ENCODE peak calls at places on chromosomes 11 and 22, in four cellular contexts. K, X, C and G are unnamed samples.

GRCh38 chr22:17366830-17367229 is 2.4 kb upstream of the CECR2 start:
- DNase-seq in K (peak), X (peak), C (no peak), G (no peak)

GRCh38 chr11:134207538-134208239 is 16.1 kb downstream of the NCAPD3 start:
- DNase-seq in K (peak), X (peak), C (no peak), G (no peak)

GRCh38 chr11:60786811-60787567 is 1.9 kb downstream of the MS4A10 start:
- DNase-seq in X (no peak), C (no peak), K (no peak), G (peak)

GRCh38 chr22:17786435-17787158 is 12.3 kb upstream of the BID start:
- DNase-seq in X (peak), K (peak), C (no peak), G (no peak)

GRCh38 chr22:50599816-50600454 is 658 bp upstream of the MAPK8IP2 start:
- DNase-seq in X (peak), K (peak), C (no peak), G (no peak)

GRCh38 chr22:49979587-49980264 is 19.2 kb downstream of the PIM3 start:
- DNase-seq in C (no peak), X (peak), K (peak), G (no peak)

GRCh38 chr11:47768090-47768620 is 1.0 kb upstream of the FNBP4 start:
- DNase-seq in K (peak), X (no peak), C (no peak), G (peak)

GRCh38 chr22:35938226-35938625 is 90.4 kb downstream of the RBFOX2 start:
- DNase-seq in K (no peak), C (no peak), X (no peak), G (no peak)

GRCh38 chr11:104327864-104328513 is 164.0 kb upstream of the PDGFD start:
- DNase-seq in C (no peak), K (no peak), X (no peak), G (peak)

GRCh38 chr11:2788751-2789140 is 89.0 kb upstream of the KCNQ1OT1 start:
- DNase-seq in K (no peak), C (no peak), X (no peak), G (no peak)

GRCh38 chr11:74024630-74025029 is 15.7 kb upstream of the UCP3 start:
- DNase-seq in K (no peak), X (no peak), C (no peak), G (peak)

GRCh38 chr22:42069801-42070516 is 653 bp downstream of the NAGA start:
- DNase-seq in X (peak), C (no peak), K (no peak), G (no peak)

GRCh38 chr22:37109242-37109917 is at the start of gene TMPRSS6:
- DNase-seq in X (no peak), K (no peak), C (no peak), G (no peak)

GRCh38 chr11:121659811-121660210 is 207.0 kb upstream of the SORL1-AS1 start:
- DNase-seq in C (no peak), K (no peak), X (no peak), G (no peak)

GRCh38 chr11:69253028-69253427 is 40.9 kb upstream of the MYEOV start:
- DNase-seq in X (no peak), C (no peak), K (peak), G (peak)

GRCh38 chr11:131913267-131913666 is 542.9 kb downstream of the NTM start:
- DNase-seq in K (no peak), C (no peak), X (no peak), G (peak)

GRCh38 chr11:92703431-92703830 is 266.0 kb upstream of the MTNR1B start:
- DNase-seq in K (no peak), X (no peak), C (no peak), G (peak)

GRCh38 chr11:27571151-27571840 is 64.7 kb upstream of the LIN7C start:
- DNase-seq in C (no peak), K (peak), X (no peak), G (peak)

GRCh38 chr22:45526263-45526662 is 23.6 kb downstream of the FBLN1 start:
- DNase-seq in K (no peak), C (no peak), X (no peak), G (no peak)

GRCh38 chr11:46366661-46367161 is 14.8 kb upstream of the MDK start:
- DNase-seq in C (no peak), K (no peak), X (no peak), G (no peak)

GRCh38 chr11:103091441-103091809 is 535 bp downstream of the DCUN1D5 start:
- DNase-seq in C (no peak), K (peak), X (peak), G (peak)

GRCh38 chr11:10727259-10727851 is 23.7 kb upstream of the CTR9 start:
- DNase-seq in K (no peak), X (no peak), C (no peak), G (peak)

GRCh38 chr11:10722307-10722706 is 28.7 kb upstream of the CTR9 start:
- DNase-seq in X (no peak), K (no peak), C (no peak), G (no peak)

GRCh38 chr11:10728154-10728553 is 22.9 kb upstream of the CTR9 start:
- DNase-seq in K (peak), C (no peak), X (no peak), G (no peak)

GRCh38 chr11:10725907-10726253 is 25.2 kb upstream of the CTR9 start:
- DNase-seq in X (no peak), K (no peak), C (no peak), G (no peak)

DNA sequence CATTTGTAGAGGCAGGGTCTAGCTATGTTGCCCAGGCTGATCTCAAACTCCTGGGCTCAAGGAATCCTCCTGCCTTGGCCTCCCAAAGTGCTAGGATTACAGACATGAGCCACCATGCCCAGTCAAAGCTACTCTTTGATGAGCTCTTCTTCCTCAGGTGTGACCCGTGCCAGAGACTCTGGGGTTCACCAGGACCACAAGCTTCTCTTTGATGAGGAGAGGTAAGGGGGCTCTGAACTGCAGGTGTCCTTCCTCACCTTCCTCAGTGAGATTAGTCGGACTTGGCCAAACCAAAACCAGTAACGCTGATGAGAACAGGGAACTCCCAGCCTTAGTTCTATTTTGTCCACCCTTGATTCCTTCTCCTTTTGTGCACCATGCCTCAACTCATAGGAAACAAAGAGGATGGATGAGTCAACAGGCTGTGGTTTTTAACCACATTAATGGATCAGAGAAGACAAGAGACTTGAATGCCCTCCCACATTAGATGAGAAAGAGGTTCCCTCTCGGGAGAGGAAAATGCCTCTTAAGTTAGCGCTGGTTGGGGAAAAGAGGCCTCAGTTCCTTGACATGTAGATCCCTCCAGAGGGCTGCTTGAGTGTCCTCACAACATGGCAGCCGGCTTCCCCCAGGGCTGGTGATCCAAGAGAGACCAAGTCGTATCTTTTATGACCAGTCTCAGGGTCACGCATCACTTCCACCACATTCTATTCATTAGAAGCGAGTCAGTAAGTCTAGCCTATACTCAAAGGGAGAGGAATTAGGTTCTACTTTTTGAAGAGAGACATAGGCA is 25.7 kb upstream of the CTR9 start:
- DNase-seq in C (no peak), X (no peak), K (no peak), G (peak)
- H4K8ac ChIP-seq in C (no peak), X (no peak), K (no peak), G (peak)

GRCh38 chr22:29956680-29957079 is 73.7 kb downstream of the MTMR3 start:
- DNase-seq in K (no peak), C (no peak), X (no peak), G (peak)

GRCh38 chr22:29949872-29950271 is 66.9 kb downstream of the MTMR3 start:
- DNase-seq in K (no peak), X (no peak), C (no peak), G (no peak)

GRCh38 chr22:29958170-29958569 is 75.2 kb downstream of the MTMR3 start:
- DNase-seq in K (no peak), C (no peak), X (no peak), G (no peak)

GRCh38 chr22:29951675-29952413 is 68.9 kb downstream of the MTMR3 start:
- DNase-seq in C (no peak), X (no peak), K (no peak), G (no peak)

GRCh38 chr22:29954203-29954855 is 71.4 kb downstream of the MTMR3 start:
- DNase-seq in K (no peak), C (no peak), X (no peak), G (no peak)
- H3K56ac ChIP-seq in K (no peak), C (no peak), X (no peak), G (no peak)

DNA sequence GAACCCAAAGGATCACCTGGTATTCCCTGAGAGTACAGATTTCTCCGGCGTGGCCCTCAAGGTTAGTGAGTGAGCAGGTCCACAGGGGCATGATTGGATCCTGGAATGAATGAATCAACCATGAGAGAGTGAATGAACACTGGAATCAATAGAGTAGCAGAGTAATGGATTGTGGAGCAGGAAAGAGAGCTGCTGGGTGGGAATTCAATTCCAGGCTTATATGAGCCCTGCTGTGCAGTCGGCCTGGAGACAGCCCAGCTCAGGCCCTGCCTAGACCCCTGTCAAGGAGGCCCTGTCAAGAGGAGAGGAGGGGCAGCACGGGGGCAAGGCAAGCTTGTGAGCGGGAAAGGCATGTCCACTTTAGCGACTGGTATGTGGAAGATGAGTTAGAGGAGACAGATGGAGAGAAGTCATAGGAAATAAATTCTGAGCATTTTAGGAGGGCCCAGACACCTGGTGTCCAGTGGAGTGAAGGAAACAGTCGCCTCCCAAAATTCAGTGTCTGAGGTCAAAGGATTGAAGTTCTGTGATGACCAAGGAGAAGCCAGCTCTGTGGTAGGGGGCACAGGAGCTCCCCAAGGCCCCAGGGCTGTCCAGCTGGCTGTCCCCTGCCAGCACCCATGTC is 1.2 kb upstream of the FOLR1 start:
- DNase-seq in K (no peak), C (no peak), X (no peak), G (no peak)
- H4K8ac ChIP-seq in K (no peak), C (no peak), X (no peak), G (no peak)

GRCh38 chr11:130188047-130188446 is 28.5 kb downstream of the ST14 start:
- DNase-seq in C (no peak), X (no peak), K (no peak), G (no peak)

GRCh38 chr11:130189492-130190210 is 30.1 kb downstream of the ST14 start:
- DNase-seq in C (no peak), K (no peak), X (peak), G (no peak)

GRCh38 chr11:130190371-130190881 is 30.8 kb downstream of the ST14 start:
- DNase-seq in K (no peak), X (no peak), C (no peak), G (no peak)

GRCh38 chr11:130187096-130187495 is 27.5 kb downstream of the ST14 start:
- DNase-seq in K (no peak), C (no peak), X (no peak), G (no peak)

DNA sequence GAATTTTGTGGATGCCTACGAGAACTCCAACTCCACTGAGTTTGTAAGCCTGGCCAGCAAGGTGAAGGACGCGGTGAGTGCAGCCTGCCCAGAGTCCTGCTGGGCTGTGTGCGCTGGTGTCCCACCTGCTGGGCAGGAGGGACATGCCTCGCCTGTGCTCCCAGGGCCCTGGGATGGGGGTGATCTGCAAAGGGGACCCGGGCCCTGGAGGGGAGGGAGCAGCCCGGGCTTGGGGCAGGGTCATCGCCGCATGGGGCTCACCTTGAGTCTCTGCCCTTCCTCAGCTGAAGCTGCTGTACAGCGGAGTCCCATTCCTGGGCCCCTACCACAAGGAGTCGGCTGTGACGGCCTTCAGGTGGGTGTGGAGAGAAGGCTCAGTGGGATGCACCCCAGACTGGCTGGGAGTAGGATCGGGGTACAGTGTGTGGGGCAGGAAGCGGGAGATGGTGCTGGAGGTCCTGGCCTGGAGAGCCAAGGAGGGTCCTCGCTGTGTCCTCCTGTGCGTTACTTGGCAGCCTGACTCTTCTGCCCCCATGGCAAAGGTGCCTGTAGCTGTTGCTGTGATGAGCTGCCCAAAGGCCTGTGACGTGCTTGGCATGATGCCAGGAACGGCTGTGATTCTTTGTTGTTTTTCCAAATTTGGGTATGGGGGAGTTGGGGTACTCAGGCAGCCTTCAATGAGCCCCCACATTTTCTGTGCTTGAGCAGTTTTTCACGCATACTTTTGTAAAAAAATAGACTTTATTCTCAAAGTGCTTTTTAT is 29.2 kb downstream of the ST14 start:
- DNase-seq in X (no peak), C (no peak), K (no peak), G (no peak)
- H3K56ac ChIP-seq in X (no peak), C (no peak), K (no peak), G (no peak)

GRCh38 chr11:65952052-65952521 is 6.8 kb downstream of the TSGA10IP start:
- DNase-seq in K (no peak), C (no peak), X (no peak), G (no peak)

GRCh38 chr11:65958774-65959420 is 2.6 kb upstream of the SART1 start:
- DNase-seq in C (no peak), X (no peak), K (no peak), G (no peak)

GRCh38 chr11:65954771-65955170 is 6.8 kb upstream of the SART1 start:
- DNase-seq in X (no peak), C (no peak), K (no peak), G (no peak)

GRCh38 chr11:65958306-65958705 is 3.2 kb upstream of the SART1 start:
- DNase-seq in X (no peak), C (no peak), K (no peak), G (no peak)

DNA sequence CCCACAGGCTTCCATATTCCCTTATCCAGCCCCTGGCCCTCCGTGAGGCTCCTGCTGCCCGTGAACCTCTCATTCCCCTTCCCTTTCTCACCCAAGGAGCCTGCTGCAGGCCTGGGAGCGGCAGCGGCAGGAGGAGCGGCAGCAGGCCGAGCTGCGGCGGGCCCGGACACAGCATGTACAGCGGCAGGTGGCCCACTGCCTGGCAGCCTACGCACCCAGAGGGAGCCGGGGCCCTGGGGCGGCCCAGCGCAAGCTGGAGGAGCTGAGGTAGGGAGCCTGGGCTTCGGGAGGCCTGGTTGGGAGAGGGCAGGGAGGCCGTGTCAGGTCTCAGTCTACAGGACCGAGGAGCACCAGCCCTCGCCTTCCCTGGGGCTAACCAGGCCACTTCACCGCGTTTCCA is 8.1 kb upstream of the SART1 start:
- DNase-seq in X (no peak), C (no peak), K (no peak), G (no peak)
- H4K8ac ChIP-seq in X (no peak), C (no peak), K (no peak), G (no peak)